ENCODE peak calls at places on chromosomes 16 and 17, in four cellular contexts. One of them, this sample, is unnamed. For H3K4me1, the result is how much of the 10 kb centered on the place peaks cover.

GRCh38 chr16:55830658-55831294 is 2.1 kb downstream of the CES1 start:
- DNase-seq in mammary epithelial cell: no peak
- DNase-seq in tibial nerve: no peak
- DNase-seq in neural progenitor cell: no peak
- DNase-seq in this sample: no peak

GRCh38 chr17:40124279-40125141 is 2.7 kb downstream of the MSL1 start:
- DNase-seq in mammary epithelial cell: peak
- DNase-seq in tibial nerve: no peak
- DNase-seq in neural progenitor cell: no peak
- DNase-seq in this sample: no peak

GRCh38 chr16:77869997-77870813 is 81.8 kb downstream of the VAT1L start:
- DNase-seq in mammary epithelial cell: no peak
- DNase-seq in tibial nerve: no peak
- DNase-seq in neural progenitor cell: no peak
- DNase-seq in this sample: no peak

GRCh38 chr17:40371261-40371929 is 6.9 kb upstream of the GJD3 start:
- DNase-seq in mammary epithelial cell: no peak
- DNase-seq in tibial nerve: no peak
- DNase-seq in neural progenitor cell: no peak
- DNase-seq in this sample: no peak

GRCh38 chr17:64536913-64537312 is 30.1 kb downstream of the CEP95 start:
- DNase-seq in mammary epithelial cell: no peak
- DNase-seq in tibial nerve: no peak
- DNase-seq in neural progenitor cell: no peak
- DNase-seq in this sample: no peak

GRCh38 chr17:32267690-32268205 is 2.1 kb downstream of the RHBDL3 start:
- DNase-seq in mammary epithelial cell: peak
- DNase-seq in tibial nerve: no peak
- DNase-seq in neural progenitor cell: peak
- DNase-seq in this sample: no peak

GRCh38 chr16:62363451-62363850 is 327.2 kb upstream of the CDH8 start:
- DNase-seq in mammary epithelial cell: no peak
- DNase-seq in tibial nerve: no peak
- DNase-seq in neural progenitor cell: peak
- DNase-seq in this sample: no peak

GRCh38 chr17:50096758-50097157 is 1.6 kb downstream of the PDK2 start:
- DNase-seq in mammary epithelial cell: no peak
- DNase-seq in tibial nerve: no peak
- DNase-seq in neural progenitor cell: no peak
- DNase-seq in this sample: no peak

GRCh38 chr16:3038896-3039295 is 2.2 kb upstream of the BICDL2 start:
- DNase-seq in mammary epithelial cell: no peak
- DNase-seq in tibial nerve: no peak
- DNase-seq in neural progenitor cell: no peak
- DNase-seq in this sample: no peak

GRCh38 chr16:2450535-2450934 is 9.4 kb upstream of the TEDC2 start:
- DNase-seq in mammary epithelial cell: no peak
- DNase-seq in tibial nerve: no peak
- DNase-seq in neural progenitor cell: no peak
- DNase-seq in this sample: peak

GRCh38 chr16:35747658-35748455 is 2288.4 kb downstream of the TP53TG3F start:
- DNase-seq in mammary epithelial cell: no peak
- DNase-seq in tibial nerve: no peak
- DNase-seq in neural progenitor cell: no peak
- DNase-seq in this sample: peak

GRCh38 chr17:64320613-64321553 is 57.8 kb upstream of the TEX2 start:
- DNase-seq in mammary epithelial cell: peak
- DNase-seq in tibial nerve: peak
- DNase-seq in neural progenitor cell: peak
- DNase-seq in this sample: peak

GRCh38 chr16:67537270-67537635 is 8.6 kb downstream of the RIPOR1 start:
- DNase-seq in mammary epithelial cell: no peak
- DNase-seq in tibial nerve: no peak
- DNase-seq in neural progenitor cell: peak
- DNase-seq in this sample: peak

GRCh38 chr17:36089888-36090836 is at the start of gene CCL3:
- DNase-seq in mammary epithelial cell: peak
- DNase-seq in tibial nerve: no peak
- DNase-seq in neural progenitor cell: no peak
- DNase-seq in this sample: peak

GRCh38 chr17:76405607-76405966 is 21.2 kb downstream of the SPHK1 start:
- DNase-seq in mammary epithelial cell: no peak
- DNase-seq in tibial nerve: no peak
- DNase-seq in neural progenitor cell: no peak
- DNase-seq in this sample: no peak

GRCh38 chr16:56534847-56535383 is 15.1 kb upstream of the BBS2 start:
- DNase-seq in mammary epithelial cell: no peak
- DNase-seq in tibial nerve: no peak
- DNase-seq in neural progenitor cell: no peak
- DNase-seq in this sample: no peak

GRCh38 chr16:73289232-73289631 is 241.3 kb upstream of the ZFHX3 start:
- DNase-seq in mammary epithelial cell: no peak
- DNase-seq in tibial nerve: no peak
- DNase-seq in neural progenitor cell: no peak
- DNase-seq in this sample: no peak

GRCh38 chr16:10738231-10739077 is 5.2 kb upstream of the NUBP1 start:
- DNase-seq in mammary epithelial cell: peak
- DNase-seq in tibial nerve: no peak
- DNase-seq in neural progenitor cell: no peak
- DNase-seq in this sample: peak

GRCh38 chr17:18056214-18056613 is 17.0 kb downstream of the GID4 start:
- DNase-seq in mammary epithelial cell: no peak
- DNase-seq in tibial nerve: no peak
- DNase-seq in neural progenitor cell: no peak
- DNase-seq in this sample: no peak

GRCh38 chr17:39213852-39214251 is 11.9 kb downstream of the STAC2 start:
- DNase-seq in mammary epithelial cell: peak
- DNase-seq in tibial nerve: no peak
- DNase-seq in neural progenitor cell: no peak
- DNase-seq in this sample: no peak

GRCh38 chr16:47778106-47778803 is 317.1 kb downstream of the PHKB start:
- DNase-seq in mammary epithelial cell: no peak
- DNase-seq in tibial nerve: no peak
- DNase-seq in neural progenitor cell: no peak
- DNase-seq in this sample: no peak

DNA sequence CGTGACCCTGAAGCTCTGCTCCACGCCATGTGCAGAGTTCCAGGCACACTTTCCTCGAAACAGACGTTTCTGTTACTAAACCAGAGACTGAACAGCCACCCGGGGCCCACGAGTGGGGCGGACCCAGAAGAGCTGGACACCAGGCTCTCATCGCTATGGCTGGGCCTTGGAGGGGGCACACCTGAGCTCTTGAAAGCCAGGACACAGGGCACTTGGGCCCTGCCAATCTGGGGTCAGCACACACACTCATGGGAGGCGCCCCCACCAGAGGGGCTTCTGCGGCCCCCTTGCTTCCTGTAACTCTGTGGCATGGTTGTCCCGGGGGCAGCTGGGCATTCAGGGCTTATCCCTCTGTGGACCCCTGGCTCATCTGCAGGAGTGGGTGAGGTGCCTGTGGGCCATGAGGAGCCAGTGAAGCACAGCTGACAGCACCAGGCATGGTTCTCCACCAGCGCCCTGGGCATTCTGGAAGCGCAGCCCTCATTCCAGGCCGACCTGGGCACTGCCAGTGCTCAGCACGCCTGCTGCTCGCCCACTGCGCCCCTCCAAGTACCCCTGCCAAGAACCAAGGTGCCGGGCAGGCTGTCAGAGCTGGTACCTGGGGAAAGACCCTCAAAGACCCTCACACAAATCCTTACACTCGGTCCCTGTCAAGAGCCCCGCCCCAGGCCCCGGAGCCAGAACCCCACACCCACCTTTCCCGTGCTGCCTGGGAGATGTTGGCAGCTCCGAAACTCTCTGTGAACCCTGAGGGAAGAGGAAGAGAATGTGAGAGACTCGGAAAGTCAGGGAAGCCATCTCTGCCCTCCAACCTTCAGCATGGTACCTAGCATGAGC is 61.1 kb downstream of the IL21R start:
- DNase-seq in mammary epithelial cell: no peak
- DNase-seq in tibial nerve: no peak
- DNase-seq in neural progenitor cell: no peak
- DNase-seq in this sample: no peak
- H3K4me3 ChIP-seq in mammary epithelial cell: no peak
- H3K4me3 ChIP-seq in tibial nerve: no peak
- H3K4me3 ChIP-seq in neural progenitor cell: no peak
- H3K4me3 ChIP-seq in this sample: no peak

GRCh38 chr16:30656974-30657865 is 1.0 kb upstream of the FBRS start:
- DNase-seq in mammary epithelial cell: no peak
- DNase-seq in tibial nerve: no peak
- DNase-seq in neural progenitor cell: no peak
- DNase-seq in this sample: no peak

GRCh38 chr16:30657866-30658730 is at the start of gene FBRS:
- DNase-seq in mammary epithelial cell: peak
- DNase-seq in tibial nerve: peak
- DNase-seq in neural progenitor cell: peak
- DNase-seq in this sample: peak

GRCh38 chr16:30659507-30660423 is 1.5 kb downstream of the FBRS start:
- DNase-seq in mammary epithelial cell: peak
- DNase-seq in tibial nerve: no peak
- DNase-seq in neural progenitor cell: peak
- DNase-seq in this sample: peak

GRCh38 chr16:30660424-30661251 is 2.4 kb downstream of the FBRS start:
- DNase-seq in mammary epithelial cell: peak
- DNase-seq in tibial nerve: no peak
- DNase-seq in neural progenitor cell: no peak
- DNase-seq in this sample: no peak

DNA sequence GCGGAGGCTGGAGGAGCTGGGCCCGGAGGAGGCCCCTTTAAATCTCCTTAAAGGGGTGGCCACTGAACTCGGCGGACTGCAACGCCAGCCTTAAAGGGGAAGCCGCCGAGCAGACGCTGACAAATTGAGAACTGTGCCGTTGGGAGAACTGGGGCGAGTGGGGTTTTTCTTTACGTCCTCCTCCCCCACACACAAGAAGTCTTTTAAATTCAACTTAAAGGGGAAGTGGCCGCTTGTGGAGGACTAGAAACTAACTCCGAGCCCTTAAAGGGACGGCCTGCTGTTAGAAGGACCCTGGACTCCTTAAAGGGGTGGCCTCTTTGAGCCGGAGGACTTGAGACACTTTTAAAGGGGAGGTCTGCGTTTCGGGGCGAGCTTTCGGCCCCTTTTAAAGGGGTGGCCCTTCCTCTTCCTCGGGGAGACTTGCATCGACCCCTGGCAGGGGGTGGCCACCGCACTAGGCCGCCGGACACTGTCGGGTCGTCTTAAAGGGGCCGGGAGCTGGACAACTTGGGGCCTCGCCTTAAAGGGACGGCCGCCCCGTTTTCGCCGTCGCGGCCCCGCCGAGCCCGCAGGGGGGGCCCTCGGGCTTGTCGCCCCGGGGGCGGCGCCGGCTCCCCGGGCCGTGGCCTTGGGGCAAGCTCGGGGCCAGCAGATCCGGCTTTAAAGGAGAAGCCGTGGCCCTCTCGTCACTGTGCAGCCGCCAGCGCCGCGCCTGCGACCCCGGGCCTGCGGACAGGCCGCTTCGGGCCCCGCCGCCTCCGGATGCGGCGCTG is 688 bp downstream of the FBRS start:
- DNase-seq in mammary epithelial cell: peak
- DNase-seq in tibial nerve: peak
- DNase-seq in neural progenitor cell: peak
- DNase-seq in this sample: peak
- H3K4me1 ChIP-seq in mammary epithelial cell: under half
- H3K4me1 ChIP-seq in tibial nerve: under half
- H3K4me1 ChIP-seq in neural progenitor cell: under half
- H3K4me1 ChIP-seq in this sample: under half

GRCh38 chr17:67520916-67521772 is 144.1 kb downstream of the PITPNC1 start:
- DNase-seq in mammary epithelial cell: no peak
- DNase-seq in tibial nerve: no peak
- DNase-seq in neural progenitor cell: no peak
- DNase-seq in this sample: no peak

GRCh38 chr17:67520282-67520906 is 143.3 kb downstream of the PITPNC1 start:
- DNase-seq in mammary epithelial cell: no peak
- DNase-seq in tibial nerve: peak
- DNase-seq in neural progenitor cell: no peak
- DNase-seq in this sample: no peak

GRCh38 chr17:67518881-67519280 is 141.8 kb downstream of the PITPNC1 start:
- DNase-seq in mammary epithelial cell: no peak
- DNase-seq in tibial nerve: no peak
- DNase-seq in neural progenitor cell: no peak
- DNase-seq in this sample: no peak

GRCh38 chr17:67521773-67522069 is 144.6 kb downstream of the PITPNC1 start:
- DNase-seq in mammary epithelial cell: no peak
- DNase-seq in tibial nerve: no peak
- DNase-seq in neural progenitor cell: no peak
- DNase-seq in this sample: no peak

DNA sequence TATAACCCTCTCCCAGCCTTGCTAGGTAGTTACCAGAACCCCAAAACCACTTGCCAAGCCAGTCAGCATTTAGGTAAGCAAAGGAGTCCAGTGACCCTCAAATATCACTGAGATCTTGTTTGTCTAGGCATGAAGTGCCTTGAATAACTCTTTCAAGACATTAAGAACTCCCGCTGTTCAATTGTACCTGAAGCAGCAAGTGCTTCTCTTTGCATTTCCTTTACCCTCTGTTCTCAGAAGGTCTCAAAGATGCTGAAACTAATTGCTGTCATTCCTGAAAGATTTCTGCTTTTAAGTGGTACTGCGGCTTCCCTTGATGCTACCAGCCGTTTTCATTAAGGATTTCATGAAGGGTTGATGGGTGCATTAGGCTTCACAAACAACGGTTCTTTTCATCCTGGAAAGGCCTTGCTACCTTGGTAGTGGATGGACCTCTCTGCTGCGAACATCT is 142.7 kb downstream of the PITPNC1 start:
- DNase-seq in mammary epithelial cell: no peak
- DNase-seq in tibial nerve: no peak
- DNase-seq in neural progenitor cell: peak
- DNase-seq in this sample: no peak
- TF ChIP-seq CTCF in mammary epithelial cell: no peak
- TF ChIP-seq CTCF in tibial nerve: no peak
- TF ChIP-seq CTCF in neural progenitor cell: no peak
- TF ChIP-seq CTCF in this sample: no peak

GRCh38 chr16:69926241-69926640 is 24.9 kb upstream of the CLEC18A start:
- DNase-seq in mammary epithelial cell: no peak
- DNase-seq in tibial nerve: no peak
- DNase-seq in neural progenitor cell: no peak
- DNase-seq in this sample: no peak

GRCh38 chr16:69924777-69925191 is 26.4 kb upstream of the CLEC18A start:
- DNase-seq in mammary epithelial cell: peak
- DNase-seq in tibial nerve: peak
- DNase-seq in neural progenitor cell: no peak
- DNase-seq in this sample: no peak

GRCh38 chr16:69924041-69924775 is 26.9 kb upstream of the CLEC18A start:
- DNase-seq in mammary epithelial cell: no peak
- DNase-seq in tibial nerve: no peak
- DNase-seq in neural progenitor cell: no peak
- DNase-seq in this sample: no peak

GRCh38 chr16:69927056-69927757 is 23.9 kb upstream of the CLEC18A start:
- DNase-seq in mammary epithelial cell: no peak
- DNase-seq in tibial nerve: peak
- DNase-seq in neural progenitor cell: no peak
- DNase-seq in this sample: peak

DNA sequence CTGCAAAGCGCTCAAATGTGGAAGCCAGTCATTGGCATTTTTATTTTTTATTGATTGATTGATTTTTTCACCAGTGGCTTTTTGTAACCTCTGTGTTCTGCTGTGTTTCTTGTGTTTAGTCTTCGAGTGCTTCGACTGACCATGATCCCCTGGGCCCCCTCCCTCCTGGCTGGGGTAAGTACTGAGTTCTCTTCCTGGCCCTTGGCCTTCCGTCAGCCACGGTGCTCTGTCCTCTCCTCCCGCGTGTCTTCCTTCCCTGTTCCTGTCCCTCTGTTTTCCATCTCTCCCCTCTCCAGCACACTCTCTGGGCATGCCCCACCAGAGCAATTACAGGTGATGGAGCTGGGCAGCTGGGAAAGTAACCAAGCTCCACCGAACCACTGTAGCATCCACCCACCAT is 25.8 kb upstream of the CLEC18A start:
- DNase-seq in mammary epithelial cell: no peak
- DNase-seq in tibial nerve: no peak
- DNase-seq in neural progenitor cell: no peak
- DNase-seq in this sample: no peak
- H3K4me3 ChIP-seq in mammary epithelial cell: peak
- H3K4me3 ChIP-seq in tibial nerve: peak
- H3K4me3 ChIP-seq in neural progenitor cell: no peak
- H3K4me3 ChIP-seq in this sample: no peak